ENCODE peak calls at places on chromosomes 3 and 15, in four cellular contexts. B, V, M and U are unnamed samples.

GRCh38 chr15:20355256-20355868 is 186.2 kb downstream of the GOLGA6L6 start:
- DNase-seq in B (no peak), V (no peak), M (no peak), U (no peak)

GRCh38 chr3:178260887-178261286 is 275.3 kb upstream of the KCNMB2 start:
- DNase-seq in B (no peak), M (no peak), V (no peak), U (no peak)

GRCh38 chr15:91696981-91697380 is 156.5 kb upstream of the SLCO3A1 start:
- DNase-seq in M (no peak), B (no peak), V (no peak), U (no peak)

GRCh38 chr3:149245738-149246451 is 24.3 kb upstream of the CP start:
- DNase-seq in M (no peak), V (no peak), B (peak; percentile 86), U (no peak)

GRCh38 chr3:100665230-100665629 is 44.1 kb upstream of the TFG start:
- DNase-seq in M (peak; percentile 19), B (no peak), V (no peak), U (no peak)

GRCh38 chr3:127103116-127103515 is 89.8 kb upstream of the PRR23E start:
- DNase-seq in V (no peak), M (no peak), B (no peak), U (no peak)

GRCh38 chr3:127455541-127456450 is 134.7 kb downstream of the TPRA1 start:
- DNase-seq in V (no peak), M (peak; percentile 44), B (peak; percentile 79), U (peak; percentile 9)

GRCh38 chr3:36707623-36708409 is 56.5 kb downstream of the DCLK3 start:
- DNase-seq in V (no peak), M (no peak), B (peak; percentile 86), U (no peak)

GRCh38 chr3:143302638-143303171 is 183.1 kb downstream of the CHST2 start:
- DNase-seq in M (no peak), V (no peak), B (peak; percentile 91), U (no peak)

GRCh38 chr3:43019168-43019765 is 40.2 kb downstream of the GASK1A start:
- DNase-seq in M (no peak), V (no peak), B (peak; percentile 66), U (no peak)

GRCh38 chr3:186609247-186609868 is 3.5 kb upstream of the AHSG start:
- DNase-seq in M (no peak), B (peak; percentile 29), V (no peak), U (no peak)

GRCh38 chr15:48965972-48966371 is 2.3 kb upstream of the SHC4 start:
- DNase-seq in M (no peak), B (peak; percentile 85), V (no peak), U (no peak)

GRCh38 chr15:42056934-42057743 is 36.3 kb upstream of the PLA2G4E start:
- DNase-seq in M (peak; percentile 19), B (peak; percentile 80), V (peak; percentile 15), U (peak; percentile 31)

GRCh38 chr3:50345586-50345985 is at the start of gene ZMYND10:
- DNase-seq in V (peak; percentile 74), M (peak; percentile 70), B (peak; percentile 81), U (peak; percentile 65)

GRCh38 chr15:84098604-84099003 is 137.0 kb upstream of the GOLGA6L4 start:
- DNase-seq in V (no peak), B (no peak), M (no peak), U (no peak)

GRCh38 chr3:49609815-49610214 is 55.5 kb downstream of the BSN start:
- DNase-seq in B (no peak), M (no peak), V (no peak), U (no peak)

GRCh38 chr15:45276851-45277250 is 24.8 kb downstream of the SLC28A2 start:
- DNase-seq in V (no peak), B (peak; percentile 58), M (peak; percentile 27), U (no peak)

GRCh38 chr3:160704006-160704405 is 27.0 kb downstream of the ARL14 start:
- DNase-seq in B (peak; percentile 15), V (no peak), M (no peak), U (no peak)

GRCh38 chr3:81592101-81592500 is 169.3 kb downstream of the GBE1 start:
- DNase-seq in M (no peak), V (no peak), B (peak; percentile 60), U (no peak)

GRCh38 chr3:13713396-13713795 is 164.5 kb downstream of the FBLN2 start:
- DNase-seq in M (no peak), B (no peak), V (no peak), U (no peak)

GRCh38 chr15:59696332-59696731 is 7.2 kb upstream of the BNIP2 start:
- DNase-seq in V (no peak), B (no peak), M (no peak), U (no peak)

GRCh38 chr3:147394168-147394941 is 12.0 kb downstream of the ZIC4 start:
- DNase-seq in M (no peak), B (peak; percentile 78), V (no peak), U (no peak)

GRCh38 chr3:183393625-183394024 is 34.8 kb downstream of the MCF2L2 start:
- DNase-seq in M (no peak), B (peak; percentile 20), V (no peak), U (no peak)

GRCh38 chr15:75930866-75931265 is 27.2 kb downstream of the FBXO22 start:
- DNase-seq in B (no peak), V (no peak), M (no peak), U (no peak)

GRCh38 chr3:3705090-3705775 is 94.0 kb upstream of the LRRN1 start:
- DNase-seq in B (no peak), M (no peak), V (no peak), U (no peak)

GRCh38 chr15:20280933-20281463 is 260.6 kb downstream of the GOLGA6L6 start:
- DNase-seq in B (no peak), M (no peak), V (no peak), U (no peak)

GRCh38 chr15:74208901-74209559 is 6.4 kb upstream of the STRA6 start:
- DNase-seq in M (no peak), V (no peak), B (no peak), U (no peak)
- H3K4me3 ChIP-seq in M (no peak overlapping the region), V (no peak overlapping the region), B (no peak overlapping the region), U (no peak overlapping the region)

DNA sequence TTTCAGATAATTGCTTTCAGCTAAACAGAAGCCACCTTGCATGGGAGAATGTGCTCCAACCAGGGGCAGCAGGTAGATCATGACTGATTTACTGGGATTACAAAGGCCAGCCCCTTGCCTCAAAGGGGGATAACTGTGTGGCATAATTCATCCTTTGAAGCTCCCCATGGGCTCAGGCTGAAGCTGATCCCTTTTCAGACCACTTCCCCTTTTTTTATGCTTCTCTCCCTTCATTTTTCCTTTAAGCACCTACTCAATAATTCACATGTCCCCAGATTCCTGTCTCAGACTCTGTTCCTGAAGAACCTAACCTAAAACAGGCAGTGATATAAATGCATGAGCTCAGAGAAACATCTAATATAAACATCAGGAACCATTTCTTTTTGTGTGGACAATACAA is 8.2 kb upstream of the MYRIP start:
- DNase-seq in V (no peak), B (no peak), M (no peak), U (no peak)
- H3K27ac ChIP-seq in V (no peak overlapping the region), B (no peak overlapping the region), M (no peak overlapping the region), U (no peak overlapping the region)

DNA sequence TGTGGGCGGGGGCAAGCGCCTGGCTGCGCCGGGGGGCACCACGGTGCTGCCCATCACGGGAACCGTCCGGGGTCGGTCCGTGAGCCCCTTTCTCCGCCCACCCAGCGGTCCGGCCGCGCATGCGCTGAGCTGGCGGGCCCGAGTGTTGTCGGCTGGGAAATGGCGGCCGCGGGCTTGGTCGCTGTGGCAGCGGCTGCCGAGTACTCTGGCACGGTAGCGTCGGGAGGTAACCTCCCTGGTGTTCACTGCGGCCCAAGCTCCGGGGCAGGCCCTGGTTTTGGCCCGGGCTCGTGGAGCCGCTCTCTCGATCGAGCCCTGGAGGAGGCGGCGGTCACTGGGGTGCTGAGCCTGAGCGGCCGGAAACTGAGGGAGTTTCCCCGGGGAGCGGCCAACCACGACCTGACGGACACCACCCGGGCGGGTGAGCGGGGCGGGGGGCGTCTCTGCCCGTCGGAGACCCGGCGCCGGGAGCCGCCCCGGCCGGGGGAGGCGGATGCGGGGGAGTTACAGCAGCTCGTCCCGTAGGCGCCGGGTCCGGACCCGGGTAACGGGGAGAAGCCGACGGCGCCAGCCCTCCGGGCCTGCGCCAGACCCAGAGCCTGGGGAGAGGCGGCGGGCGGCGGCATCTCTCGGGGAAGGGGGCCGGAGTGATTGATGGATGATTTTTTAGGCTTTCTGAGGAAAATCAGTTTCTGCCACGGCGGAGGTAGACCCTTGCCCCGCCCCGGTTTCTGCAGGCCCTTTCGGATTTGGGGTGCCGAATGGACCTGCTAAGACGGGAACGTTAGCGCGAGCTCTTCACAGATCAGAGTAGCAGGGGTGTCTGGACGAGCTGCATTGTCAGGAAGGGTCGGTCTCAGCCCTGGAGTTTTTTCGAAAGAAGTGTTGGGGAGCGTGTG is at the start of gene LRCH3:
- DNase-seq in M (peak; percentile 82), V (peak; percentile 74), B (peak; percentile 89), U (peak; percentile 78)
- H3K4me1 ChIP-seq in M (peaks cover 17% of the 10 kb centered on the region), V (peaks cover 18% of the 10 kb centered on the region), B (peaks cover 43% of the 10 kb centered on the region), U (peaks cover 21% of the 10 kb centered on the region)

DNA sequence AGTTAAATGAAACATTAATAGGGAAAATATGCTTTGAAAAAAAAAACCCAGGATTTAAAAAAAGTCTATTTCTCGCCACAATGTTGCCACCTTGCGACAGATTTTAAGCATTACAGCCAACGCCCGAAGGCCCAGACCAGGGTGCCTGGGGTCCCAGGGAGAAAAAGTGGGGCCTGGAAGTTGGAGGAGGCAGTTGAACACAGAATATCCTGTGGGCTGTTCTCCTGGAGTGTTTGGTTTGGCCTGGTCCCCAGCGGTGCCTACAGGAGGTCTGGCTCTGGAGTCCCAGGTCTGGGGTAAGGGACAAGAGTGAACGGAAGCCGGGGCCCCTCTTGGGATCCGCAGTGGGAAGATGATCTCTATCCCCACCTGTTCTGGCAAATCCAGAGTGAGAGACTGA is 3.4 kb downstream of the RNU6-1 start:
- DNase-seq in V (peak; percentile 44), M (peak; percentile 55), B (peak; percentile 65), U (peak; percentile 72)
- H3K4me3 ChIP-seq in V (peak overlapping the region; percentile 58), M (peak overlapping the region; percentile 63), B (peak overlapping the region; percentile 66), U (peak overlapping the region; percentile 54)

DNA sequence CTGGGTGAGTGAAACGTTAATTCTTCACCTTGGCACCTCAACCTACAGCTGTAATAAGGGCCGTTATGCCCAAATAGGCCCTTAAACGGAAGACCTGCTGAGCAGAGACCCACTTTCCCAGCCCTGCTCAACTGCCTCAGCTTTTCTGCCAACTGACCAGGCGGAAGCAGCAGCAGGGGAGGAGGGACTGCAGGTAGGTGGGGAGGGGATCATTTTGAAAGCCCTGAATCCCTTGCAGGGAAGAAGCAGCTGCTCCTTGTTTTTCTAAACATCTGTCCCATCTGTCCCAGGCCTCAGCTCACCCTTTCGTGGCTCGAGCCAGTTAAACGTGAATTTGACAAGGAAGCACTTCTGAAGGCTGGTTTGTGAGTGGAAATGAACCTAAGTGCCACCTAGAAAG is 979 bp upstream of the CMC1 start:
- DNase-seq in V (no peak), B (no peak), M (no peak), U (no peak)
- H3K27ac ChIP-seq in V (no peak overlapping the region), B (no peak overlapping the region), M (peak overlapping the region; percentile 71), U (no peak overlapping the region)